ENCODE peak calls at places on chromosomes 11 and 22, in five cellular contexts. D is HAP-1, W is GM12865, X is heart right ventricle, L is mucosa of descending colon. N is an unnamed sample.

GRCh38 chr11:10459029-10459970 is 4.2 kb downstream of the AMPD3 start:
- DNase-seq in L (no peak), X (no peak), D (no peak), W (peak), N (no peak)

GRCh38 chr11:15073361-15074205 is at the start of gene CALCB:
- DNase-seq in W (no peak), L (no peak), D (no peak), X (no peak), N (no peak)

GRCh38 chr11:68081691-68082090 is 39.5 kb downstream of the CHKA start:
- DNase-seq in X (no peak), D (no peak), W (no peak), L (no peak), N (no peak)

GRCh38 chr11:44388828-44389645 is 79.1 kb upstream of the ALX4 start:
- DNase-seq in W (no peak), X (no peak), D (no peak), L (no peak), N (no peak)

GRCh38 chr22:46107089-46107664 is 43.1 kb upstream of the PPARA start:
- DNase-seq in L (peak), X (peak), D (no peak), W (no peak), N (no peak)

GRCh38 chr11:126426126-126426525 is 70.6 kb downstream of the ST3GAL4 start:
- DNase-seq in W (no peak), D (no peak), L (no peak), X (no peak), N (no peak)

GRCh38 chr22:38258895-38259294 is 13.9 kb downstream of the TMEM184B start:
- DNase-seq in W (no peak), D (no peak), L (no peak), X (peak), N (no peak)

GRCh38 chr11:34789196-34789834 is 126.9 kb downstream of the APIP start:
- DNase-seq in X (no peak), L (peak), D (no peak), W (no peak), N (no peak)

GRCh38 chr11:29300441-29300840 is 716.4 kb downstream of the KCNA4 start:
- DNase-seq in X (no peak), W (no peak), L (no peak), D (no peak), N (peak)

GRCh38 chr11:75554258-75555022 is 7.6 kb upstream of the SERPINH1 start:
- DNase-seq in D (no peak), X (peak), W (no peak), L (peak), N (peak)

GRCh38 chr11:9263840-9264380 is 1.2 kb downstream of the DENND5A start:
- DNase-seq in X (no peak), L (no peak), D (peak), W (peak), N (no peak)

GRCh38 chr11:84036664-84037194 is 750.6 kb upstream of the CCDC90B start:
- DNase-seq in D (no peak), X (no peak), W (no peak), L (no peak), N (no peak)

GRCh38 chr22:47777426-47777825 is 1015.0 kb downstream of the TBC1D22A start:
- DNase-seq in X (no peak), L (no peak), D (no peak), W (no peak), N (no peak)

GRCh38 chr11:59545179-59546020 is 34.1 kb downstream of the OR4D9 start:
- DNase-seq in X (no peak), L (no peak), W (no peak), D (no peak), N (peak)

GRCh38 chr11:116224154-116224888 is 548.5 kb downstream of the BUD13 start:
- DNase-seq in L (no peak), X (no peak), D (peak), W (peak), N (no peak)

GRCh38 chr11:64070301-64070656 is 34.5 kb downstream of the FLRT1 start:
- DNase-seq in X (no peak), W (no peak), L (no peak), D (peak), N (no peak)

GRCh38 chr11:80733776-80734175 is 1292.9 kb upstream of the TENM4 start:
- DNase-seq in W (no peak), D (no peak), L (no peak), X (no peak), N (no peak)

GRCh38 chr11:19976281-19976941 is 183.9 kb downstream of the DBX1 start:
- DNase-seq in W (no peak), X (no peak), D (no peak), L (no peak), N (no peak)

GRCh38 chr22:32847067-32847491 is 45.6 kb downstream of the TIMP3 start:
- DNase-seq in D (no peak), W (no peak), L (no peak), X (peak), N (no peak)

GRCh38 chr11:69297926-69298777 is 4.2 kb downstream of the MYEOV start:
- DNase-seq in D (no peak), L (peak), W (peak), X (peak), N (no peak)

GRCh38 chr11:15942936-15943335 is 413.4 kb downstream of the SOX6 start:
- DNase-seq in W (no peak), L (no peak), D (no peak), X (no peak), N (no peak)

GRCh38 chr11:129444274-129444673 is 68.6 kb downstream of the BARX2 start:
- DNase-seq in X (no peak), W (no peak), L (no peak), D (no peak), N (no peak)

GRCh38 chr11:117420598-117420997 is 92.9 kb downstream of the CEP164 start:
- DNase-seq in L (no peak), D (no peak), W (no peak), X (no peak), N (no peak)

GRCh38 chr11:96863520-96863919 is 473.7 kb downstream of the JRKL start:
- DNase-seq in L (no peak), W (no peak), D (no peak), X (peak), N (no peak)

GRCh38 chr11:62974848-62975522 is 9.8 kb downstream of the SLC22A6 start:
- DNase-seq in W (peak), L (peak), X (peak), D (peak), N (no peak)

GRCh38 chr11:103541186-103541795 is 432.1 kb downstream of the DYNC2H1 start:
- DNase-seq in L (no peak), X (no peak), W (no peak), D (no peak), N (no peak)

GRCh38 chr11:95337175-95337957 is 106.4 kb upstream of the SESN3 start:
- DNase-seq in L (peak), W (peak), D (peak), X (peak), N (peak)

GRCh38 chr22:31230871-31231621 is 18.9 kb downstream of the LIMK2 start:
- DNase-seq in W (peak), X (no peak), L (no peak), D (no peak), N (no peak)

GRCh38 chr11:69088676-69089146 is 40.0 kb downstream of the TPCN2 start:
- DNase-seq in X (peak), D (peak), W (peak), L (peak), N (peak)

GRCh38 chr11:124896821-124897391 is 759 bp downstream of the ROBO4 start:
- DNase-seq in W (no peak), D (no peak), L (no peak), X (no peak), N (no peak)

GRCh38 chr11:36356201-36356600 is 60.1 kb downstream of the PRR5L start:
- DNase-seq in L (no peak), X (no peak), W (peak), D (no peak), N (no peak)

GRCh38 chr11:7971846-7972245 is 6.6 kb upstream of the NLRP10 start:
- DNase-seq in D (no peak), W (no peak), L (no peak), X (no peak), N (no peak)
- H3K4me3 ChIP-seq in D (no peak), W (no peak), L (no peak), X (no peak), N (no peak)

GRCh38 chr11:74185285-74185684 is 14.2 kb downstream of the PPME1 start:
- DNase-seq in D (no peak), W (no peak), L (no peak), X (no peak), N (no peak)

GRCh38 chr11:74182635-74183034 is 11.5 kb downstream of the PPME1 start:
- DNase-seq in D (no peak), L (no peak), W (no peak), X (no peak), N (no peak)

DNA sequence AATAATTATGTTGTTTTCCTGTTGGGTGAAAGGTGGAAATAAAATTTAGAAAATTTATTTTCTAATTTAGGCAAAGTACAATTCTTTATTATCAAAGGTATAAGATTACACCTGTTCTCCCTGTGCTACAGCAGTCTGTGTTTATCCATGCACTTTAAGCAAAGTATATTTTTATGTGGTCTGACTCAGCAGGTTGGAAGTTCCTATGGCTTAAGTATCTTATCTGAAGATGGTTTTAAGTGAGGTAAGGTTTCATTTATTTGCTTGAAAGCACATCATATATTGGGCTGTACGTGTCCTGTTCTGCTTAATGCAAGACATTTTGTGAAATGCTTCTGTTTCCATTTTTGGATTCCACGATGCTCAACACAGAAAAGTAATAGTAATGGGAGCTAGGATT is 14.6 kb downstream of the PPME1 start:
- DNase-seq in L (no peak), D (no peak), X (no peak), W (no peak), N (no peak)
- H3K4me3 ChIP-seq in L (no peak), D (no peak), X (no peak), W (no peak), N (no peak)

GRCh38 chr11:18791175-18792065 is at the start of gene PTPN5:
- DNase-seq in W (no peak), L (no peak), D (no peak), X (no peak), N (no peak)

GRCh38 chr11:18794956-18795355 is 3.4 kb upstream of the PTPN5 start:
- DNase-seq in L (no peak), D (no peak), X (no peak), W (no peak), N (no peak)

GRCh38 chr11:18790820-18791174 is 801 bp downstream of the PTPN5 start:
- DNase-seq in X (no peak), D (no peak), W (no peak), L (no peak), N (no peak)

GRCh38 chr11:18792066-18792591 is 531 bp upstream of the PTPN5 start:
- DNase-seq in X (no peak), D (no peak), W (no peak), L (no peak), N (no peak)

GRCh38 chr11:18792827-18793226 is 1.2 kb upstream of the PTPN5 start:
- DNase-seq in X (no peak), W (no peak), L (no peak), D (no peak), N (no peak)
- H3K4me3 ChIP-seq in X (no peak), W (no peak), L (no peak), D (no peak), N (no peak)

GRCh38 chr11:17734986-17735822 is 623 bp downstream of the KCNC1 start:
- DNase-seq in D (peak), X (peak), W (peak), L (peak), N (no peak)
- H3K4me3 ChIP-seq in D (peak), X (peak), W (no peak), L (no peak), N (peak)

GRCh38 chr11:1518301-1518700 is 31.7 kb upstream of the MOB2 start:
- DNase-seq in D (no peak), L (no peak), X (peak), W (no peak), N (no peak)
- H3K4me3 ChIP-seq in D (no peak), L (no peak), X (no peak), W (no peak), N (no peak)

DNA sequence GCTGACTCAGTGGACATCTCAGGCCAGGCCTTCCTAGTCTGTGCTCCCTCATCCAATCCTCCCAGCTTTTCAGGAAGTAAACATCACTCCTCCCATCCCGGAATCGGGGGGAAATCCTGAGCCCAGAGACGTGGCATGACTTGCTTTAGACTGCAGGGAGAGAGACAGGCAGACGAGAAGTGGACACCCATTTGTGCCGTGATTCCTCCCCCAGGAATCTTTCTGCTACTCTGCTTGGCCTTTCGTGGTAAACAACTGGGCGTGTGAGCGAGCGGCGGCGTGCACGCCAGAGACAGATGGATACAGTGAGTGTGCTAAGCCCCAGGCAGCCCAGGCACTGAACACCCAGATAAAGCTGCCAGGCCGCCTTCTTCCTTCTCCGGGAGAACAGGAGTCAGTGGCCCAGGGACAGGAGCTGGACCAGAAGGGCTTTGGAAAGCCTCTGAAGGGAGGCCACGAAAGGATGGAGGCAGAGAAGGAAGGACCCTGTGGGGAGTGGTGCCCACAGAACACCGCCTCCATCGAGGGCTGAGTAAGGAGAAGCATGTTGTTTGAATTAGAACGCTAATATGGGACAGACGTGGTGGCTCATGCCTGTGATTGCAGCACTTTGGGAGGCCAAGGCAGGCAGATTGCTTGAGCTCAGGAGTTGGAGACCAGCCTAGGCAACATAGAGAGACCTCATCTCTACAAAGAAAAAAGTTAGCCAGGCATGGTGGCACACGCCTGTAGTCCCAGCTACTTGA is 53.0 kb upstream of the PRR5 start:
- DNase-seq in D (no peak), W (no peak), X (no peak), L (no peak), N (peak)
- H3K4me3 ChIP-seq in D (no peak), W (no peak), X (no peak), L (no peak), N (no peak)

DNA sequence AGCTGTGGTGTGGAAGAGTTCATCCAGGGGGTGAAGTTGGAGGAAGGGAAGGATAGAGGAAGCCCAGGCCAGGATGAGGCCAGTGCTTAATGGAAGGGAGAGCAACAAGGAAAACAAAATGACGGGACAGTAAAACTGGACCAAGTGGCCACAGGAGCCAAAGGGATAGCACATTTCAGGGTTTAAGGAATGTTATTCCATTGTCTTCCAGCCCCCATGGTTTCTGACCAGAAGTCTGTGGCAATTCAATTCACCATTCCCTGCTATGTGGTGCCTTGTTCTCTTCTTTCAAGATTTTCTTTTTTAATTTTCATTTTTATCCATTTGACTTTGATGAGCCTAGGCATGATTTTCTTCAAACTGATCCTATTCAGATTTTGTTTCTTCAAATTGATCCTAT is 22.5 kb downstream of the IGF2 start:
- DNase-seq in W (no peak), L (no peak), D (no peak), X (no peak), N (no peak)
- H3K4me3 ChIP-seq in W (no peak), L (no peak), D (no peak), X (no peak), N (no peak)

GRCh38 chr11:66920978-66921784 is 37.0 kb downstream of the PC start:
- DNase-seq in W (no peak), L (no peak), X (no peak), D (no peak), N (no peak)

GRCh38 chr11:66924272-66924671 is 33.9 kb downstream of the PC start:
- DNase-seq in W (no peak), L (no peak), D (no peak), X (no peak), N (no peak)

GRCh38 chr11:66915866-66916265 is 42.3 kb downstream of the PC start:
- DNase-seq in X (no peak), D (no peak), W (no peak), L (no peak), N (no peak)

GRCh38 chr11:66918751-66919150 is 39.4 kb downstream of the PC start:
- DNase-seq in D (no peak), X (no peak), L (no peak), W (no peak), N (no peak)

DNA sequence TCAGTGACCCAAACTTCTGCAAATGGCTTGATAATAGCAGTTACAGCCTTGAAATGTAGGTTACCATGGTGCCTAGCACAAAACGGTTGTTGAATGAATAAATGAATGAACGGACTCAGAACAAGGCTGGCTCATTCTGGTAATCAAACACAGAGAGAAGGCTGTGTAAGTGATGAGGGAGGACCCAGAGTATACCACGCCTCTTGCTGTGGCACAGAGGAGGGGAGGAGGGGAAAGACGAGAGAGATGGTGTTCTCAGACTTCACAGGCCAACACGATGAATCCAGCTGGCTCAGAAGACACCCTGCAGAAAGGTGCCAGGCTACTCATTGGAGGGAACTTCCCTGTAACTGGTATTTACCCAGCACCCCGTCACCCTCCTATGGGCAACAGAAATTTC is 38.2 kb downstream of the PC start:
- DNase-seq in L (no peak), X (no peak), D (no peak), W (peak), N (no peak)
- H3K4me3 ChIP-seq in L (no peak), X (no peak), D (no peak), W (no peak), N (no peak)

DNA sequence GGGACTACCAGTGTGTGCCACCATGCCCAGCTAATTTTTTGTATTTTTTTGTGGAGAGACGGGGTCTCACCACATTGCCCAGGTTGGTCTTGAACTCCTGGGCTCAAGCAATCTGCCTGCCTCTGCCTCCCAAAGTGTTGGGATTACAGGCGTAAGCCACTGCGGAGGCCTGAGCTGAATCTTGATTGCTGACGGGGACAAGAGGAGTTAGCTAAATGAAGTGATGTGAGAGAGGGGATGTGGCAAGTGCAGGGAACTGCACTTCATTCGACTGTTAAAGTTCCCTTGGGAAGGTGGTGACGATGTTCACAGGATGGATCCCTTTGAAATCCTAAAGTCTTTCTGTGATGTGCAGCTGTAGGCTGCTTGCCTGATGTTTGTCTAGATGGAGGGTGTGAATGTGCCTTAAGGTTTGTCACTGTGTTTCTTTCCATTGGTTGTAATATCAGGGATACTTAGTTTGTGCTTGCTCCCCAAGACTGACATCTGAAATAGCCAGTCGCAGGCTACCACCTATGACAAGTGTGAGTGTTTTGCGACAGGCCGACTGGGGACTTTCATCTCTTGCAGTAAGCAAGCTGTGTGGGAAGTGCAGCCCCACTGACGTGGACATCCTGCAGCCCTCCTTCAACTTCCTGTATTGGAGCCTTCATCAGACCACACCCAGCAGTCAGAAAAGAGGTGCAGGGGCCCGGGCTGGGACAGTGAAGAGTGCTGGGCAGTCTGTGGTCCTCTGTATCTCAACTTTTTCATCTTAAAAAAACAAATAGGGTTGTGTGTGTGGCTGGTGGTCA is 19.6 kb upstream of the CCDC134 start:
- DNase-seq in X (peak), D (no peak), W (peak), L (peak), N (peak)
- H3K4me3 ChIP-seq in X (peak), D (no peak), W (peak), L (no peak), N (no peak)

N was measured in skeletal muscle cell.